ENCODE peak calls at places on chromosomes 3 and 15, in six cellular contexts. P, B, M, C, V and K are unnamed samples.

GRCh38 chr3:71048948-71049347 is 534.6 kb downstream of the FOXP1 start:
- DNase-seq in C (no peak), M (no peak), B (no peak), V (no peak), P (peak), K (no peak)

GRCh38 chr3:45640091-45640507 is 45.5 kb downstream of the LIMD1 start:
- DNase-seq in P (peak), M (no peak), B (no peak), C (no peak), V (no peak), K (no peak)

GRCh38 chr15:36335211-36335610 is 244.2 kb upstream of the CDIN1 start:
- DNase-seq in M (no peak), C (no peak), P (no peak), B (no peak), V (no peak), K (no peak)

GRCh38 chr3:175951047-175951694 is 1092.0 kb downstream of the NAALADL2 start:
- DNase-seq in P (no peak), V (no peak), M (no peak), B (no peak), C (no peak), K (no peak)

GRCh38 chr15:75561888-75562287 is 17.2 kb downstream of the PTPN9 start:
- DNase-seq in C (no peak), M (no peak), B (no peak), V (no peak), P (no peak), K (no peak)

GRCh38 chr15:51907136-51907862 is 64.3 kb downstream of the LEO1 start:
- DNase-seq in M (no peak), C (no peak), P (no peak), B (peak), V (no peak), K (no peak)

GRCh38 chr3:110246796-110247369 is 824.7 kb upstream of the NECTIN3 start:
- DNase-seq in V (no peak), C (no peak), M (no peak), B (no peak), P (no peak), K (no peak)

GRCh38 chr15:43516801-43517353 is 531 bp upstream of the MAP1A start:
- DNase-seq in M (no peak), V (no peak), C (peak), B (no peak), P (no peak), K (no peak)

GRCh38 chr3:156106721-156107373 is 13.5 kb upstream of the KCNAB1 start:
- DNase-seq in M (no peak), C (no peak), P (no peak), V (no peak), B (no peak), K (no peak)

GRCh38 chr15:73658645-73659044 is 25.5 kb upstream of the NPTN start:
- DNase-seq in M (no peak), P (no peak), C (no peak), V (no peak), B (no peak), K (no peak)

GRCh38 chr15:52112203-52112750 is 298 bp downstream of the BCL2L10 start:
- DNase-seq in V (no peak), M (no peak), B (peak), C (peak), P (peak), K (no peak)

GRCh38 chr3:67655364-67656121 is 1.1 kb upstream of the SUCLG2 start:
- DNase-seq in C (peak), B (peak), V (no peak), P (no peak), M (peak), K (no peak)

GRCh38 chr3:153970047-153970446 is 151.1 kb upstream of the ARHGEF26 start:
- DNase-seq in M (no peak), C (no peak), B (no peak), V (no peak), P (no peak), K (no peak)

GRCh38 chr3:126345641-126346460 is 11.4 kb downstream of the KLF15 start:
- DNase-seq in C (peak), V (no peak), P (no peak), B (peak), M (no peak), K (peak)

GRCh38 chr3:56291244-56291680 is 177.0 kb downstream of the ERC2 start:
- DNase-seq in C (no peak), V (no peak), P (peak), M (no peak), B (no peak), K (no peak)

GRCh38 chr3:16467368-16467767 is 46.1 kb downstream of the RFTN1 start:
- DNase-seq in V (no peak), M (no peak), B (no peak), C (no peak), P (no peak), K (no peak)

GRCh38 chr3:109687626-109688025 is 350.3 kb upstream of the DPPA4 start:
- DNase-seq in C (no peak), M (no peak), B (no peak), V (no peak), P (no peak), K (no peak)

GRCh38 chr15:70426065-70426821 is 328.5 kb upstream of the TLE3 start:
- DNase-seq in C (no peak), B (no peak), M (no peak), V (no peak), P (no peak), K (no peak)

GRCh38 chr3:170949211-170949610 is 40.8 kb upstream of the EIF5A2 start:
- DNase-seq in M (no peak), P (no peak), V (no peak), C (no peak), B (no peak), K (no peak)

GRCh38 chr15:58487724-58488120 is 55.9 kb downstream of the LIPC start:
- DNase-seq in P (no peak), B (no peak), V (no peak), M (no peak), C (no peak), K (no peak)

GRCh38 chr3:98434412-98434811 is 28.6 kb upstream of the OR5K1 start:
- DNase-seq in M (no peak), P (no peak), V (no peak), C (no peak), B (no peak), K (no peak)

GRCh38 chr3:99929409-99930139 is 111.9 kb downstream of the CMSS1 start:
- DNase-seq in P (no peak), M (no peak), C (no peak), V (no peak), B (no peak), K (no peak)

GRCh38 chr15:64447536-64448315 is 12.7 kb upstream of the ZNF609 start:
- DNase-seq in V (no peak), P (no peak), B (no peak), M (no peak), C (no peak), K (no peak)

GRCh38 chr15:98727115-98728040 is 79.0 kb downstream of the IGF1R start:
- DNase-seq in P (peak), B (peak), M (no peak), C (no peak), V (peak), K (no peak)

GRCh38 chr15:98728811-98729160 is 80.4 kb downstream of the IGF1R start:
- DNase-seq in C (no peak), V (no peak), P (no peak), B (no peak), M (no peak), K (no peak)

GRCh38 chr15:98728107-98728810 is 79.9 kb downstream of the IGF1R start:
- DNase-seq in M (no peak), V (no peak), C (no peak), P (no peak), B (no peak), K (no peak)

GRCh38 chr15:98730860-98731711 is 82.7 kb downstream of the IGF1R start:
- DNase-seq in M (no peak), B (no peak), P (no peak), V (no peak), C (no peak), K (no peak)

GRCh38 chr15:98729446-98730042 is 81.2 kb downstream of the IGF1R start:
- DNase-seq in P (peak), V (no peak), C (no peak), M (no peak), B (peak), K (no peak)
- H3K27ac ChIP-seq in P (peak), V (peak), C (no peak), M (no peak), B (peak), K (no peak)

GRCh38 chr3:112321867-112322652 is 10.9 kb upstream of the CD200 start:
- DNase-seq in C (no peak), M (no peak), P (no peak), B (no peak), V (no peak), K (no peak)
- H3K4me3 ChIP-seq in C (no peak), M (no peak), P (no peak), B (no peak), V (no peak), K (no peak)

DNA sequence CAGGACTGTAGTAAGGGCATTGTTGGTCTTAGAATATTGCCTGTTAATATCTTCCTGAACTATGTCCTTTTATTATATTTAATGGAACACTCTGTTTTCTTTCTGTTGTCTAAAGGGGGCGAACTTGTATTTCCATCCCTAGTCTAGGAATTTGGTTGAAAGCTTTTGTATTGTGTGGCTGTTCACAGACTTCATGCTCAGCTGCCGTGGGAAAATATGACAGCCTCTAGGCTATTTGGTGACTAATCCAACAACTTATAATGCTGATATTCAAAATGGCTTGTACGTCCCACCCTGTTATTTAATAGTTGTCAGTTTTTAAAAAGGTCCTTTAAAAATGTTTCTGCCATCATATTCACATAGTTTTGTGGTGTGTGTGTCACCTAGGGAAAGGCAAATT is 202.6 kb downstream of the KLHL25 start:
- DNase-seq in V (no peak), M (no peak), P (peak), B (no peak), C (no peak), K (no peak)
- TF ChIP-seq CTCF in V (no peak), M (peak), P (no peak), B (no peak), C (no peak), K (no peak)

GRCh38 chr3:187104342-187104741 is 35.0 kb downstream of the RPL39L start:
- DNase-seq in C (no peak), V (no peak), B (no peak), P (peak), M (no peak), K (no peak)
- H3K27ac ChIP-seq in C (no peak), V (no peak), B (no peak), P (no peak), M (no peak), K (no peak)

GRCh38 chr3:53169832-53170324 is 8.9 kb downstream of the PRKCD start:
- DNase-seq in P (no peak), C (no peak), B (no peak), M (no peak), V (no peak), K (no peak)

GRCh38 chr3:53166781-53167291 is 5.8 kb downstream of the PRKCD start:
- DNase-seq in V (no peak), B (no peak), C (no peak), M (no peak), P (peak), K (peak)

GRCh38 chr3:53167418-53168174 is 6.6 kb downstream of the PRKCD start:
- DNase-seq in C (no peak), V (no peak), B (no peak), M (no peak), P (no peak), K (no peak)

GRCh38 chr3:53169045-53169831 is 8.2 kb downstream of the PRKCD start:
- DNase-seq in V (no peak), P (no peak), M (no peak), C (no peak), B (no peak), K (peak)

GRCh38 chr3:53168175-53168923 is 7.3 kb downstream of the PRKCD start:
- DNase-seq in P (no peak), V (no peak), C (no peak), B (no peak), M (no peak), K (no peak)
- H3K4me3 ChIP-seq in P (no peak), V (no peak), C (no peak), B (peak), M (no peak), K (no peak)

DNA sequence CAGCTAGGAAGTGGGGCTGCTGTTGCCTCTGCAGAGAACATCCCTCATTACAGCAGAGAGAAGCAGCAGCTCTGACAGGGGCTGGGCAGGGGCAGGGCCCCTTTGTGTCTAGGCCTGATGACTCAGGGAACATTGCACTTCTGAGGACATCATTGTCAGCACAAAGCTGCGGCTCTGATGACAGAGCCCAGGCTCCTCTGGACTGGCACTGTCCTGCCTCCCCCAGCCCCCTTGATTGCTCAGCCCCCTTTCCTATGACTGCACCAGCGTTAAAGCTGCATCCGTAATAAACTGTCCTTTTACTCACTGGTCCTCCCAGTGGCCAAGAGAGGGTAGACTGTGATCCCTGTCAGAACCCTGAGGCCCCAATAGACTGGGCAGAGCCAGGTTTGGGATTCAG is 18.3 kb downstream of the TRH start:
- DNase-seq in B (no peak), M (no peak), C (no peak), P (no peak), V (no peak), K (peak)
- TF ChIP-seq CTCF in B (no peak), M (no peak), C (no peak), P (peak), V (peak), K (peak)

DNA sequence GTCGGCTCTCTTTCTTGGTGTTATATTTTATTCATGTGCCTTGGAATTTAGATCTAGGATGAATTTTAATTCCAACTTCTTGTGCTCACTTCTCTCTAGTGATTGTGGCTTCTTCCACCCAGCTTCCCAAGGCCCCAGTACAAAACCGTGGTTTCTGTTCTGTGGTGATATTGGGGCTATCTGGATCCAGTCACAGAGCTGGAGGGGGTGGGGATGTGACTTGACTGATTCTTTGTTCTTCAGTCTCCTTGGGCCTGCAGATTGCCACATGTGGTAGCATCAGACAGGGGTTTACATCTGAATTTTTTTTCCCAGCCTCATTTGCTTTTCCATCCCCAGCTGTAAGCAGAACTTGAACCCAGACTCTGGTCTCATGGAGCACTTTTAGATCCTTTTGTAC is 98.5 kb upstream of the ADAMTSL3 start:
- DNase-seq in M (no peak), C (no peak), P (no peak), V (no peak), B (no peak), K (no peak)
- H3K27ac ChIP-seq in M (no peak), C (no peak), P (no peak), V (no peak), B (no peak), K (no peak)

DNA sequence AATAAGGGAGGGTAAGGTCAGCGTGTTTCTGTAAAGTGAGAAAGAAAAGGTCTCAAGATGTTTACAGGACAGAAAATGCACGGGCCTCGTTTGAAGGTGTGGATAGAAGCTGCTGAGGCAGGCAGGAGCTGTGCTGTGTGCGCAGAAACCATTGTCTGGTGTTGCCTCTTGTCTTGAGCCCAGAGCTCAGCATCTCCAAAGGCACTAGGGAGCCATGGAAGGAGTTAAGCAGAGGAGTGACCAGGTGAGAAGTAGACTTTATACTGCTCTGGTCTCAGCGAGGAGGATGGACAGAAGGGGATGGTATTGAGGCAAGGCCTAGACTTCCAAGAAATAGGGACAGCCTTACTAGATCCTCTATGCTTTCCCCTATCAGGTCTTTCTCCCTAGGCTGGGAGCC is 13.0 kb downstream of the CAND2 start:
- DNase-seq in P (no peak), V (no peak), M (no peak), C (no peak), B (no peak), K (no peak)
- H3K4me3 ChIP-seq in P (peak), V (peak), M (no peak), C (no peak), B (peak), K (peak)

GRCh38 chr3:196322-197153 is at the start of gene CHL1:
- DNase-seq in V (no peak), P (no peak), C (no peak), M (no peak), B (no peak), K (peak)

GRCh38 chr3:197154-197855 is 742 bp downstream of the CHL1 start:
- DNase-seq in P (no peak), B (peak), V (no peak), M (no peak), C (no peak), K (peak)

GRCh38 chr3:194421-194820 is 2.1 kb upstream of the CHL1 start:
- DNase-seq in P (no peak), C (no peak), M (no peak), B (no peak), V (no peak), K (no peak)

GRCh38 chr3:194006-194405 is 2.6 kb upstream of the CHL1 start:
- DNase-seq in V (no peak), B (no peak), M (no peak), C (no peak), P (no peak), K (no peak)

DNA sequence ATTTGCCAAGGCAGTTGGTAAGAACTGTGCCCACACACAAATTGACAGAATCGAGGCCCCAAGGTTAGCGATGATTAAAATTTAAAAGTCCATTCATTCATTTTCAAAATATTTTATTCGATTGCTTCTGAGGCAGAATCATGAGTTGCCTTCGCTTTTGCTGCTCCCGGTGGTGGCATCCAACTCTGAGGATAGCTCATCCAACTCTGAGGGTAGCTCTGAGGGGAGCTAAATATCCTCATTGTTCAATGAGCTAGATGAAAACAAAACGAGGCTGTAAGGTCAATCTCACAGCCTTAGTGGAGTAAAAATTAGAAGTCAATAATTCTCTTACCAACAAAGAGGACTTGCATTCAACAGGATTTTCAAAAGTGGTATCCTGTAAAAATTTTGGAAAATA is 901 bp upstream of the CHL1 start:
- DNase-seq in P (no peak), C (no peak), B (no peak), V (no peak), M (no peak), K (no peak)
- TF ChIP-seq CTCF in P (no peak), C (no peak), B (no peak), V (no peak), M (no peak), K (peak)

GRCh38 chr3:190302209-190302885 is 19.9 kb downstream of the CLDN1 start:
- DNase-seq in B (no peak), V (no peak), M (no peak), P (no peak), C (no peak), K (no peak)
- H3K27ac ChIP-seq in B (no peak), V (no peak), M (no peak), P (no peak), C (no peak), K (no peak)